ENCODE peak calls at places on chromosomes 5 and 9, in four cellular contexts. Q, H, I and Y are unnamed samples.

GRCh38 chr9:115300896-115301295 is 182.9 kb upstream of the TNC start:
- DNase-seq in Q (no peak), H (no peak), I (no peak), Y (no peak)

GRCh38 chr5:163436515-163436914 is 880 bp upstream of the CCNG1 start:
- DNase-seq in I (no peak), Q (no peak), H (no peak), Y (no peak)

GRCh38 chr5:148484651-148485050 is 100.9 kb downstream of the FBXO38 start:
- DNase-seq in I (no peak), H (no peak), Q (no peak), Y (no peak)

GRCh38 chr5:68803881-68804319 is 289.9 kb upstream of the SLC30A5 start:
- DNase-seq in Q (no peak), H (no peak), I (no peak), Y (no peak)

GRCh38 chr9:136526625-136527066 is 19.2 kb downstream of the NOTCH1 start:
- DNase-seq in I (no peak), H (no peak), Q (no peak), Y (no peak)

GRCh38 chr5:443239-444151 is 519 bp downstream of the EXOC3 start:
- DNase-seq in Q (no peak), I (peak), H (no peak), Y (no peak)

GRCh38 chr5:178058321-178059012 is 54.9 kb upstream of the N4BP3 start:
- DNase-seq in Q (no peak), H (no peak), I (no peak), Y (no peak)

GRCh38 chr5:74617203-74617602 is 23.3 kb downstream of the ENC1 start:
- DNase-seq in Q (no peak), I (no peak), H (no peak), Y (no peak)

GRCh38 chr5:105821800-105822199 is 1848.9 kb downstream of the EFNA5 start:
- DNase-seq in H (no peak), Q (no peak), I (no peak), Y (no peak)
- H3K4me3 ChIP-seq in H (no peak), Q (no peak), I (no peak), Y (no peak)

GRCh38 chr9:12778389-12778788 is 3.6 kb downstream of the LURAP1L start:
- DNase-seq in H (no peak), I (no peak), Q (no peak), Y (no peak)
- H3K4me3 ChIP-seq in H (no peak), I (no peak), Q (no peak), Y (peak)

GRCh38 chr5:90329911-90330310 is 79.6 kb downstream of the CETN3 start:
- DNase-seq in H (no peak), I (no peak), Q (no peak), Y (no peak)

GRCh38 chr5:90326995-90327394 is 82.6 kb downstream of the CETN3 start:
- DNase-seq in Q (no peak), I (no peak), H (no peak), Y (no peak)

GRCh38 chr5:90325093-90325492 is 84.5 kb downstream of the CETN3 start:
- DNase-seq in H (no peak), I (no peak), Q (no peak), Y (no peak)
- H3K4me3 ChIP-seq in H (no peak), I (no peak), Q (no peak), Y (no peak)

GRCh38 chr9:37591775-37592107 is 656 bp downstream of the TOMM5 start:
- DNase-seq in Q (peak), I (no peak), H (no peak), Y (no peak)
- H3K4me3 ChIP-seq in Q (peak), I (peak), H (peak), Y (peak)

GRCh38 chr9:128008171-128008570 is 27.4 kb upstream of the EEIG1 start:
- DNase-seq in Q (no peak), I (no peak), H (no peak), Y (no peak)
- H3K4me3 ChIP-seq in Q (no peak), I (no peak), H (no peak), Y (no peak)

GRCh38 chr5:97181856-97182545 is 1.0 kb downstream of the RIOK2 start:
- DNase-seq in I (no peak), Q (peak), H (no peak), Y (no peak)

GRCh38 chr5:97182571-97183099 is 412 bp downstream of the RIOK2 start:
- DNase-seq in H (peak), I (no peak), Q (peak), Y (no peak)

GRCh38 chr5:97183930-97184213 is 825 bp upstream of the RIOK2 start:
- DNase-seq in H (no peak), Q (no peak), I (no peak), Y (no peak)

DNA sequence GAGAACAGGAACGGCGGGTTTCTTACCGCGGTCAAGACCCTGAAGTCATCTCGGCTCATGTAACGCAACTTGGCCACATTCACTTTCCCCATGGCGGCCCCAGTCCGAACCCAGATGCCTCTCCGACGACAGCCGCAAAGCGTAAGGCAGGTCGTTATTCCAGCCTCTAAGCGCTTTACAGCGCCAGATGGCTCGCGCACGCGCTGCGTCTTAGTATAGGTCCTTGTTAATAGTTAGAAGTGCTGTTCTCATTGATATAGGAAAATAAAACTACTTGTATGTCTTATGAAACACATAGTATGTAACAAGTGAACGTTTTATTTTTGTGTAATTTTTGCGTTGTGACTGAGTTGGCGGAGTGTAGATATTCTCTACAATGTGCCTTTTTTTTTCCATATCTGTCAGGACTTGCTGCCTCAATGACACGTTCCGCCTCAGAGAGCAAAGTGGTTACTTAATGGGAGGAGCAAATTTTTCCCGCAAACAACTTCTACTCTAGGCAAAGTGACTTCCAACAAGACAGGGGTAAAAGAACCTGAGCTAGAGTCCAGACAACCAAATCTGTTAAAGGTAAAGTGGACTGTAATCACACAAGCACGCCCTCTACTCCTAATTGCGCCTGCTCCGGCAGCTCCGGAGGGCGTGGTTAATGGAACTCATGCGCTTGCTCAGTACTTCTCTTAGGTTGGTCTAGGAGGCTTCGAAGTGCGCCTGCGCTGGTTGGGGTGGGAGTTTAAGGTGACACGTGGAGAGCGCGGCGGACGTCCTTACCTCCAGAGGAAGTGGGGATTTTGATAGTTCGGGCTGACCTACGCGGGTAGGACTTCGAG is at the start of gene RIOK2:
- DNase-seq in Q (peak), I (peak), H (peak), Y (peak)
- H3K4me3 ChIP-seq in Q (peak), I (peak), H (peak), Y (peak)

DNA sequence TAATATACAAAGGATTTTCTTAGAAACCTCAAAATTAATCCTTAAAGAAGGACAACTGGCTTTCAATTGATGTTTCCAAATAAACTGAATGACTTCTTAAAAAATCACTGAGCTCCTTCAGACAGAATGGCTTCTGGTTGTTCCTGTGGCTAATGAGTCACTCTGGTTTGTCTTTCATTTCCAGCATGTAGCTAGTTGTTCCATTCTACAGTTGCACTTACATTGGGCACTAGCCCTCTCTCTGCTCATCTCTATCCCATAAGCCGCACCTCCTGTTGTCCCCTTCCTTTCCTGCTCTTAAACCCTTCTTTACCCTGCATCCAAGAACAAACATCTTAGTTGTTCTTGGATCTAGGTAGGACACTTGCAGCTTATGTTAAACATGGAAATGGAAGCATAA is 235.3 kb upstream of the HAPLN1 start:
- DNase-seq in Q (peak), H (peak), I (no peak), Y (no peak)
- H3K4me3 ChIP-seq in Q (no peak), H (no peak), I (no peak), Y (no peak)

GRCh38 chr9:2837915-2838314 is 6.0 kb downstream of the PUM3 start:
- DNase-seq in Q (peak), H (no peak), I (no peak), Y (no peak)
- H3K4me3 ChIP-seq in Q (peak), H (no peak), I (no peak), Y (peak)

GRCh38 chr5:172113036-172113435 is 75.0 kb downstream of the STK10 start:
- DNase-seq in H (peak), I (peak), Q (no peak), Y (no peak)

GRCh38 chr5:172109749-172110148 is 78.3 kb downstream of the STK10 start:
- DNase-seq in H (no peak), Q (no peak), I (no peak), Y (no peak)

GRCh38 chr5:172107606-172108005 is 80.4 kb downstream of the STK10 start:
- DNase-seq in H (peak), I (no peak), Q (peak), Y (peak)

GRCh38 chr5:172110260-172110815 is 77.7 kb downstream of the STK10 start:
- DNase-seq in Q (no peak), I (no peak), H (no peak), Y (no peak)

DNA sequence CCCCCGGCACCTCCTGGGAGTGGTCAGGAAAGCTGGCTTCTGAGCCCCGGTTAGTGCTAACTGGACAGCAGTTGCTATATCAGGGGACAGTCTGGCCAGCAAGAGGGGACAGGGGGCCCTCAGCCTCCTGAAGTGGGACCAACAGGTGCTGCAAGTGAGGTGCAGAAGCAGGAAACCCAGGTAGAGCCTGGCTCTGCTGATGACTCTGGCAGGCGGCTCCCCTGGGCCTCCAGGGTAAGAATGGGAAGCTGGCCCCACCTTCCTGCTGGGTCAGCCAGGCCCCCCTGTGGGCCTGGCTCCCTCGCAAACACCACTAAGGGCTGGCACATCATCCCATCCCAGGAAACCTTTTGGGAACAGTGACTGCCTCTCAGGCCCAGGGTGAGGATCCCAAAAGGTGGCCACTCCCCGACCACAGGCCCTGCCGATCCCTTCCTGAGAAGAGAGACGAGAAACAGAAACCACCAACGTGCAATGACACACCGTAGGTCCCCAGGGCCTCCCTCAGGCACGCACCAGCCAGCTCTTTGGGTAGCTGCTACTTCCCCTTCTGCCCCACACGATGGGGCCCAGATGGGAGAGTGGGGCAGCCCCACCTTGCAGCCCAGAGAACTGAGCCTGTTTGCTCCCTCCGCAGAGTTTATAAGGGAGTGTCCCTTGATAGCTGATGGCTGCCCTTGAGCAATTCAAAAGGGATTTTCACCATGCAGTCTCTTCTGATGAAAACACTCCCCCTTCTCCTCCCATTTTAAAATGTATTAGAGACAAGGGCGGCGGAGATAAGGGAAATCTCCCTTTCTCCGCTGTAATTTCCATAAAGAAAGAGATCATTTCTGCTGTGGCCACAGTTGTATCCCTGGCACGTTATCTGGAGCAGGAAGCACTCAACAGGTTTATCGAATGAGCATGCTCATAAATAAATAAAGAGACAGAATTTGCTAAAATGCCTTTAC is 76.8 kb downstream of the STK10 start:
- DNase-seq in Q (peak), H (peak), I (peak), Y (no peak)
- H3K4me3 ChIP-seq in Q (peak), H (no peak), I (peak), Y (no peak)